ENCODE peak calls at places on chromosomes 3 and 15, in four cellular contexts. Y, D, R and N are unnamed samples.

GRCh38 chr15:100591835-100592234 is 10.1 kb downstream of the LINS1 start:
- DNase-seq in Y (no peak), D (no peak), R (no peak), N (no peak)

GRCh38 chr3:106403746-106404145 is 534.9 kb upstream of the CBLB start:
- DNase-seq in Y (no peak), D (no peak), R (no peak), N (no peak)

GRCh38 chr3:40097507-40098117 is 211.9 kb upstream of the EIF1B start:
- DNase-seq in Y (no peak), D (no peak), R (no peak), N (no peak)

GRCh38 chr15:47950447-47950846 is 170.3 kb upstream of the SLC24A5 start:
- DNase-seq in Y (no peak), D (no peak), R (no peak), N (no peak)

GRCh38 chr3:156483426-156483825 is 71.5 kb downstream of the SSR3 start:
- DNase-seq in Y (no peak), D (no peak), R (no peak), N (no peak)

GRCh38 chr15:55774113-55774970 is 31.4 kb upstream of the PRTG start:
- DNase-seq in Y (peak), D (peak), R (peak), N (peak)

GRCh38 chr15:39204031-39204430 is 376.8 kb upstream of the THBS1 start:
- DNase-seq in Y (no peak), D (no peak), R (no peak), N (no peak)

GRCh38 chr15:89385596-89386242 is 51.1 kb upstream of the POLG start:
- DNase-seq in Y (no peak), D (no peak), R (no peak), N (no peak)

GRCh38 chr15:89825264-89825940 is 10.8 kb upstream of the ANPEP start:
- DNase-seq in Y (no peak), D (no peak), R (no peak), N (no peak)

GRCh38 chr15:68176601-68177000 is 28.5 kb downstream of the CALML4 start:
- DNase-seq in Y (no peak), D (no peak), R (no peak), N (no peak)

GRCh38 chr3:14413381-14414071 is 11.1 kb downstream of the SLC6A6 start:
- DNase-seq in Y (peak), D (no peak), R (no peak), N (no peak)

GRCh38 chr15:94703591-94703990 is 472.2 kb downstream of the MCTP2 start:
- DNase-seq in Y (no peak), D (no peak), R (no peak), N (no peak)

GRCh38 chr15:101307897-101308603 is 13.0 kb upstream of the SNRPA1 start:
- DNase-seq in Y (no peak), D (no peak), R (no peak), N (no peak)

GRCh38 chr15:62935300-62936081 is 107.1 kb upstream of the TPM1 start:
- DNase-seq in Y (no peak), D (no peak), R (no peak), N (no peak)

GRCh38 chr3:44982817-44983216 is 6.8 kb downstream of the EXOSC7 start:
- DNase-seq in Y (no peak), D (no peak), R (no peak), N (no peak)

DNA sequence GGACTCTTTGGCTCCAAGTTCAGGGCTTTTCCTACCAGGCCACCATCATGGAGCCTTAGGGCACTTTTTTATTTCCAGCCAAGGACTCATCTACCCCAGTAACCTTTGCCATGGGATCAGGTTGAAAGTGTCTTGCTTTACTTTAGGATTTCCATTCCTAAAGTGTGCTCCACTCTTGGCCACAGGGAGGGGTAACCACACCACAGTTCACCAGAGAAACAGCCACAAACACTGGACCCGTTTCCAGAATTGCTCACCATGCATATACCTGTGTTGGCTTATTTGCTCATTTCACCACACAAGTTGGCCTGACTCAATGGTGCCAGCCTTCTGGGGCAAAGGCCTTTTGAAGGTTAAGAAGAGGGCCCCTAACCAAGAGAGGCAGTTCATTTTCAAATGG is 70.6 kb upstream of the RAD18 start:
- DNase-seq in Y (no peak), D (no peak), R (no peak), N (no peak)
- TF ChIP-seq CTCF in Y (no peak), D (no peak), R (no peak), N (no peak)

GRCh38 chr15:52261498-52262242 is 33.9 kb downstream of the MYO5C start:
- DNase-seq in Y (peak), D (peak), R (peak), N (peak)
- TF ChIP-seq CTCF in Y (no peak), D (peak), R (no peak), N (no peak)

GRCh38 chr3:64186667-64187064 is 38.6 kb downstream of the PRICKLE2 start:
- DNase-seq in Y (no peak), D (no peak), R (no peak), N (no peak)

GRCh38 chr3:64191822-64192221 is 33.4 kb downstream of the PRICKLE2 start:
- DNase-seq in Y (no peak), D (no peak), R (no peak), N (no peak)

GRCh38 chr3:64187065-64187959 is 38.0 kb downstream of the PRICKLE2 start:
- DNase-seq in Y (peak), D (no peak), R (peak), N (no peak)

GRCh38 chr3:64190517-64191515 is 34.5 kb downstream of the PRICKLE2 start:
- DNase-seq in Y (peak), D (no peak), R (no peak), N (no peak)

GRCh38 chr3:64188810-64189560 is 36.3 kb downstream of the PRICKLE2 start:
- DNase-seq in Y (peak), D (no peak), R (no peak), N (peak)
- TF ChIP-seq CTCF in Y (no peak), D (no peak), R (no peak), N (no peak)

GRCh38 chr15:72783563-72784232 is at the start of gene ADPGK:
- DNase-seq in Y (peak), D (peak), R (peak), N (peak)
- TF ChIP-seq CTCF in Y (no peak), D (no peak), R (no peak), N (no peak)

DNA sequence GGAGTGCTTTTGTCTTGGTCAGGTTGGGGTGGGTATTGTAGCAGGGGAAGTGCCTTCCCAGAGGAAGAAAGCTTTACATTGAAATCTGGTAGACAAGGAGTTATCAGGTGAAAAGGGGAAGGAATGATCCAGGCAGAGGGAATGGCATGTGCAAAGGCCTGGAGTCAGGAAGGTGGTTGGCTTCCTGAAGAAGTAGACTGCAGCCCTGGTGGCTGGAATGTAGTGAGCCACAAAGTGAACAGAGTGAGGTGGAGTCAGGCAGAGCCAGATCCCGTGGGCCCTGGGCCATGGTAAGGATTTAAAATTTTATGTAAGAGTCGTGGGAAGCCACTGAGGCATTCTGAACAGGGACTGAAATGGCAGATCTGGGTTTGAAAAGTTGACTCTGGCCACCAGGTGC is 58.3 kb downstream of the RAB11A start:
- DNase-seq in Y (peak), D (no peak), R (no peak), N (no peak)
- TF ChIP-seq CTCF in Y (no peak), D (no peak), R (no peak), N (peak)

DNA sequence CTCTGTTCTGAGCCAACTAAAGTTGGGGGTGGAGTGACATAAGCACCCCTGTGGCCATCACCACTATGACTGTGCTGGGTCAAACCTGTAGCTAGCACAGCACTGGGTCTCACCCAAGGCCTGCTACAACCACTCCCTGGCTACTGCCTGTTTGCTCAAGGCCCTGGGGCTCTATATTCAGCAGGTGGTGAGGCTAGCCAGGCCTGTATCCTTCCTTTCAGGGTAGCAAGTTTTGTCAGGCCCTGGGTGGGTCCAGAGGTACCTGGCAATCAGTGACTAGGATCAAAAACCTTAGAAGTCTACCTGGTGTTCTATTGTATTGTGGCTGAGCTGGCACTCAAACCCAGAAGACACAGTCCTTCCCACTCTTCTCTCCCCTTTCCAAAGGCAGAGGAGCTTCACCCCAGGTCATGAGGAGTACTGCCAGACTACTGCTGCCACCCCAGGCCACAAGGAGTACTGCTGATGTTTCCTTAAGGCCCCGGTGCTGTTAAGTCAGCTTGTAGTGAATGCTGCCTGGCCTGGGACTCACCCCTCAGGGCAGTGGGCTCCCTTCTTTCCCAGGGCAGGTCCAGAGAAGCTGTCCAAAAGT is 170.8 kb downstream of the IGSF11 start:
- DNase-seq in Y (peak), D (no peak), R (no peak), N (no peak)
- TF ChIP-seq CTCF in Y (peak), D (peak), R (no peak), N (no peak)

GRCh38 chr15:85579011-85579701 is 198.8 kb downstream of the AKAP13 start:
- DNase-seq in Y (no peak), D (no peak), R (no peak), N (peak)

GRCh38 chr15:85582076-85582718 is 201.8 kb downstream of the AKAP13 start:
- DNase-seq in Y (no peak), D (no peak), R (no peak), N (no peak)

GRCh38 chr15:85581495-85581894 is 201.1 kb downstream of the AKAP13 start:
- DNase-seq in Y (no peak), D (no peak), R (peak), N (no peak)

GRCh38 chr15:85580914-85581313 is 200.5 kb downstream of the AKAP13 start:
- DNase-seq in Y (peak), D (no peak), R (no peak), N (no peak)

GRCh38 chr15:85579957-85580694 is 199.7 kb downstream of the AKAP13 start:
- DNase-seq in Y (peak), D (no peak), R (no peak), N (no peak)
- TF ChIP-seq CTCF in Y (peak), D (no peak), R (no peak), N (no peak)

DNA sequence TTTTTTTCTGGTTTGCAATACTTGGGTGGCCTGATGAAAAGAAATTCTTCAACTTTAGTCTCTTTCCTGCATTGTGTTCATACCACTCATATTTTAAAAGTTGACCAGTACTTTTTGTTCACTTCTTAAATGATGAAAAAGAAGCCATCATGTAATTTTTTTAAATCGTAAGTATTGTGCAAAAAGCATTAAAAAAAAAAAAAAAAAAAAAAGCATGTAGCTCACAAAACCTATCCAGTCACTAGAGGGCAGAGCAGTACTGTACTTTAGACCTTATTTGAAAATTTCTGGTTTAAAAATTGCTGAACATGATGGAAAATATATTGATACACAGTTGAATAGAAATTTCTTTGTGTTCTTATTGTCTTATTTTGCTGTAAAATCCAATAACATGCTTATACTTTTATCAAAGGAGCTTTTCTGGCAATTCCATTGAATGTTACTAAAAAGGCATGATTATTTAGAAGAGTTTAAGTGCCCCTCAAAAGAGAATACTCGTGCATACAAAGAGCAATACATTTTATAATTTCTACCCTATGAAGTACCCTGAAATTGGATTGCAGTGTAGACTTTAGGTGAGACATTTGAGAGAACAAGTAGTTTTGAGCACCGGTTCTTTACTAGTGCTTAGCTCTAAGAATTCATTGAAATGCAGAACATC is 137.7 kb downstream of the BBX start:
- DNase-seq in Y (peak), D (no peak), R (no peak), N (no peak)
- TF ChIP-seq CTCF in Y (peak), D (peak), R (peak), N (peak)

DNA sequence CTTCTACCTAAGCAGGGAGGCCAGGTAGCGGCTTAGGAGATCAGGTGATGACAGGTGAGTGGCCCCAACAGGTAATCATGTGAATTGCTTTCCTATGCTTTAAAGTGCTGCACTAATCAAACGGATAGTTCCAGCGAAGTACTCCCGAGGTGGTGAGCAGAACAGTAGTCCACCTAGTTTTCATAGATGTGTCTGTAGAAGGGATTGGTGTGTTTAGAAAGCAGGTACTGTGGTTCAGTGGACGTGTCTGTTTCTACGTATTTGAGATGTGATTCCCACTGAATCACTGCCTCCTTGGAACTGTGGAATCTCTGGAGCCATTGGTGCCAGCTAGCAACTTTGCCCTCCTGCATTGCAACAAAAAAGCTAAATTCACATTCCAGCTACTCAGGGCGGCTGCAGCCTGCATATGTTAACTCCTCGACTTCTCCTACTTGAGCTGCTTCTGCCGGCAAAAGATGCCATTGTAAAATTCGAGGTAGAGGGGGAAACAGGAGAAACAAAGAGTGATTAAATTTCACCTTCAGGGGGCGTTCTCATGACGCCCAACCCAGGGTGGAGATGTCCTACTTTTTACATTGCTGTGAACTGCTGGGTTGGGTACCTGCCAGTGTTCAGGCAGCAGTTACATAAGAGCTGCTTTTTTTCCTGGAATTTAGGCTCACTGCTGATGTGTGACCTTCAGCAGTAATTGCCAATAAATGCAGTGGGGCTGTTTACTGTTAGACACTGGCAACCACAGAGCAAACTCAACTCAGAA is 227.3 kb downstream of the ITPR1 start:
- DNase-seq in Y (peak), D (no peak), R (peak), N (peak)
- TF ChIP-seq CTCF in Y (peak), D (no peak), R (peak), N (no peak)